ENCODE peak calls at places on chromosomes 7 and 10, in nine cellular contexts. R is Peyer's patch, W is breast epithelium, A is tibial nerve, X is right lobe of liver, P is body of pancreas, K is stomach, M is testis, U is HCT116. O is an unnamed sample.
A peak's percentile ranks its signal among the peaks of the same experiment; 100 is the strongest.

GRCh38 chr10:48976208-48976607 is 36.6 kb upstream of the LRRC18 start:
- DNase-seq in A (no peak), K (no peak), W (no peak), M (peak; percentile 64), R (no peak), P (no peak), X (peak; percentile 66), U (peak; percentile 18), O (no peak)

GRCh38 chr10:74824184-74825032 is 2.0 kb upstream of the KAT6B start:
- DNase-seq in R (peak; percentile 61), P (no peak), K (no peak), W (no peak), X (no peak), U (no peak), M (no peak), A (no peak), O (peak; percentile 24)

GRCh38 chr7:49623943-49624342 is 149.5 kb upstream of the VWC2 start:
- DNase-seq in X (no peak), M (no peak), R (no peak), K (no peak), P (no peak), A (no peak), U (no peak), W (no peak), O (no peak)

GRCh38 chr7:79051915-79052314 is 401.6 kb downstream of the MAGI2 start:
- DNase-seq in P (no peak), R (no peak), W (no peak), X (no peak), U (no peak), M (no peak), A (no peak), K (no peak), O (no peak)

GRCh38 chr7:149011491-149011890 is 16.8 kb downstream of the PDIA4 start:
- DNase-seq in A (no peak), M (no peak), U (no peak), P (no peak), K (no peak), X (no peak), R (no peak), W (no peak), O (no peak)

GRCh38 chr7:114930107-114930521 is 8.2 kb downstream of the MDFIC start:
- DNase-seq in K (no peak), R (no peak), P (no peak), W (no peak), M (no peak), A (no peak), X (no peak), U (no peak), O (no peak)

GRCh38 chr10:18097524-18097923 is 42.7 kb upstream of the CACNB2 start:
- DNase-seq in W (no peak), P (no peak), A (no peak), K (no peak), R (no peak), X (no peak), U (no peak), M (no peak), O (no peak)

GRCh38 chr7:25861704-25862253 is 290.2 kb upstream of the NFE2L3 start:
- DNase-seq in R (no peak), A (no peak), M (no peak), U (no peak), X (no peak), K (no peak), W (no peak), P (no peak), O (no peak)

GRCh38 chr10:120505866-120506265 is 48.8 kb downstream of the PLPP4 start:
- DNase-seq in U (no peak), M (no peak), X (no peak), K (no peak), R (no peak), W (no peak), P (no peak), A (no peak), O (no peak)

GRCh38 chr7:137245890-137246289 is 97.6 kb downstream of the PTN start:
- DNase-seq in M (no peak), R (no peak), W (no peak), A (no peak), P (no peak), X (no peak), K (no peak), U (no peak), O (no peak)

GRCh38 chr10:14749051-14749809 is 25.5 kb downstream of the FAM107B start:
- DNase-seq in M (no peak), P (peak; percentile 59), X (peak; percentile 70), R (peak; percentile 79), A (no peak), U (no peak), K (peak; percentile 55), W (no peak), O (no peak)

GRCh38 chr7:27345964-27346363 is 103.4 kb downstream of the EVX1 start:
- DNase-seq in U (no peak), A (no peak), P (no peak), K (no peak), R (no peak), X (no peak), W (no peak), M (no peak), O (no peak)

GRCh38 chr10:118342638-118343020 is 505 bp upstream of the FAM204A start:
- DNase-seq in P (no peak), W (no peak), U (no peak), R (no peak), M (no peak), X (no peak), A (no peak), K (no peak), O (no peak)

GRCh38 chr10:53090725-53091124 is 318.1 kb upstream of the MBL2 start:
- DNase-seq in P (no peak), K (no peak), R (no peak), A (no peak), W (no peak), X (no peak), U (no peak), M (no peak), O (no peak)

GRCh38 chr7:112887-113286 is 79.5 kb upstream of the FAM20C start:
- DNase-seq in R (no peak), W (no peak), X (no peak), M (no peak), A (no peak), P (no peak), U (no peak), K (no peak), O (no peak)

GRCh38 chr10:17147884-17148494 is 18.4 kb upstream of the CUBN start:
- DNase-seq in W (no peak), X (no peak), U (no peak), M (no peak), P (no peak), R (peak; percentile 72), K (no peak), A (no peak), O (no peak)

GRCh38 chr7:92260248-92260781 is 14.5 kb downstream of the ANKIB1 start:
- DNase-seq in K (no peak), A (no peak), M (no peak), P (no peak), R (no peak), W (no peak), U (peak; percentile 83), X (no peak), O (no peak)

GRCh38 chr10:100728928-100729876 is 16.2 kb upstream of the PAX2 start:
- DNase-seq in K (peak; percentile 32), R (no peak), X (no peak), A (no peak), U (peak; percentile 87), P (peak; percentile 41), M (peak; percentile 72), W (no peak), O (no peak)

GRCh38 chr7:133614251-133614650 is 361.4 kb downstream of the EXOC4 start:
- DNase-seq in W (no peak), P (no peak), K (no peak), A (no peak), R (no peak), M (no peak), X (no peak), U (no peak), O (no peak)
- H3K27ac ChIP-seq in W (no peak overlapping the region), P (no peak overlapping the region), K (no peak overlapping the region), A (no peak overlapping the region), R (no peak overlapping the region), M (no peak overlapping the region), X (no peak overlapping the region), U (no peak overlapping the region), O (no peak overlapping the region)

DNA sequence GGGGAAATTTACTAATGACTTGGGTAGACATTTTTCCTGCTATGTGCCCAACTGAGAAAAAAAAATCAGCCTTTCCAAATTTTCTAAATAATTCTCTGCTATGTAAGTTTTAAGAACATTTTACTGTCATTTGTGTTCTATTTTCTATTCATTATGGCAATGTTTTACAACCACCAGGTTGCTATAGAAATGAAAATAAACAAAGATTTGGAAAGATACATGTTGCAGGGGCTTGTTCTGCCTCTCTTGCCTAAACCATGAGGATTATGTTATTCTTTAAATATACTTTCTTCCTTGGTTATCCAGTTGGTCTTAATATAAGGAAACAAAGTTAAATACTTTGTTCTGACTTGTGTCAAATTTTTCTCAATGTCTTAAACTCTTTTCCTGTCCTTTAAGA is 257.2 kb downstream of the TWIST1 start:
- DNase-seq in P (no peak), W (no peak), M (no peak), A (no peak), R (no peak), K (no peak), X (no peak), U (no peak), O (no peak)
- H3K9me3 ChIP-seq in P (no peaks in the 10 kb centered on the region), W (no peaks in the 10 kb centered on the region), M (no peaks in the 10 kb centered on the region), A (no peaks in the 10 kb centered on the region), R (no peaks in the 10 kb centered on the region), K (no peaks in the 10 kb centered on the region), X (no peaks in the 10 kb centered on the region), U (no peaks in the 10 kb centered on the region), O (no peaks in the 10 kb centered on the region)

GRCh38 chr10:73495884-73496674 is at the start of gene PPP3CB:
- DNase-seq in R (peak; percentile 96), K (peak; percentile 91), A (peak; percentile 84), M (peak; percentile 94), P (peak; percentile 94), X (peak; percentile 91), W (peak; percentile 87), U (peak; percentile 94), O (peak; percentile 91)

GRCh38 chr10:73494877-73495225 is 973 bp downstream of the PPP3CB start:
- DNase-seq in R (no peak), U (no peak), W (no peak), X (no peak), A (no peak), K (no peak), P (no peak), M (no peak), O (no peak)

GRCh38 chr10:73493781-73494180 is 2.0 kb downstream of the PPP3CB start:
- DNase-seq in M (no peak), X (no peak), K (no peak), U (no peak), R (no peak), W (no peak), A (no peak), P (no peak), O (no peak)

GRCh38 chr10:73494213-73494612 is 1.6 kb downstream of the PPP3CB start:
- DNase-seq in A (no peak), W (no peak), P (no peak), X (no peak), U (no peak), K (no peak), M (no peak), R (no peak), O (no peak)

GRCh38 chr10:73495226-73495883 is 469 bp downstream of the PPP3CB start:
- DNase-seq in R (peak; percentile 97), P (peak; percentile 94), W (peak; percentile 87), K (peak; percentile 93), U (peak; percentile 77), M (peak; percentile 84), A (peak; percentile 67), X (peak; percentile 97), O (peak; percentile 79)
- TF ChIP-seq POLR2A in R (peak; percentile 89), P (peak; percentile 72), W (no peak), K (no peak), U (peak; percentile 52), M (no peak), A (no peak), X (peak; percentile 87), O (peak; percentile 41)

GRCh38 chr7:155422151-155422550 is 35.8 kb upstream of the EN2 start:
- DNase-seq in A (no peak), W (no peak), R (no peak), U (no peak), M (no peak), P (no peak), K (no peak), X (no peak), O (no peak)
- H3K27ac ChIP-seq in A (no peak overlapping the region), W (no peak overlapping the region), R (no peak overlapping the region), U (no peak overlapping the region), M (no peak overlapping the region), P (no peak overlapping the region), K (no peak overlapping the region), X (no peak overlapping the region), O (no peak overlapping the region)